ENCODE peak calls at places on chromosomes 2 and 18, in nine cellular contexts. U, N, A, S, G, L, V, C and H are unnamed samples.

GRCh38 chr2:237092920-237093781 is 7.5 kb downstream of the COPS8 start:
- DNase-seq in U (no peak), S (peak; percentile 88), C (no peak), L (no peak), V (no peak), N (peak; percentile 54), G (no peak), A (no peak), H (no peak)

GRCh38 chr18:79400091-79400590 is 4.4 kb downstream of the NFATC1 start:
- DNase-seq in C (peak; percentile 85), L (peak; percentile 86), G (peak; percentile 75), U (peak; percentile 72), N (no peak), A (peak; percentile 73), V (no peak), S (peak; percentile 85), H (no peak)

GRCh38 chr2:46098606-46099005 is 198.6 kb upstream of the EPAS1 start:
- DNase-seq in N (peak; percentile 80), A (no peak), L (no peak), S (no peak), V (peak; percentile 9), G (no peak), U (no peak), C (no peak), H (no peak)

GRCh38 chr2:36359006-36359580 is 3.5 kb downstream of the CRIM1 start:
- DNase-seq in V (no peak), A (no peak), N (no peak), C (no peak), U (no peak), S (no peak), L (no peak), G (no peak), H (no peak)

GRCh38 chr2:65658871-65659270 is 226.5 kb upstream of the SPRED2 start:
- DNase-seq in V (no peak), N (no peak), A (no peak), U (no peak), S (no peak), C (no peak), L (no peak), G (no peak), H (no peak)

GRCh38 chr18:70384181-70384790 is 95.4 kb downstream of the SOCS6 start:
- DNase-seq in L (no peak), G (no peak), U (no peak), A (no peak), S (no peak), C (no peak), N (peak; percentile 91), V (peak; percentile 72), H (no peak)

GRCh38 chr2:85012855-85013254 is 41.9 kb downstream of the KCMF1 start:
- DNase-seq in S (no peak), V (no peak), G (no peak), N (no peak), L (no peak), C (no peak), A (no peak), U (no peak), H (no peak)

GRCh38 chr2:216031960-216032689 is 18.8 kb upstream of the MREG start:
- DNase-seq in L (no peak), G (no peak), A (no peak), N (no peak), S (no peak), U (no peak), V (no peak), C (no peak), H (no peak)

GRCh38 chr2:201126308-201127127 is 10.6 kb downstream of the CFLAR start:
- DNase-seq in S (no peak), A (no peak), G (no peak), U (no peak), C (no peak), V (no peak), N (no peak), L (no peak), H (no peak)

GRCh38 chr2:110106642-110107041 is 9.0 kb downstream of the MALL start:
- DNase-seq in V (no peak), C (no peak), U (peak; percentile 57), G (no peak), A (no peak), S (no peak), N (peak; percentile 95), L (no peak), H (peak; percentile 50)

GRCh38 chr2:238784671-238785527 is 63.0 kb upstream of the TWIST2 start:
- DNase-seq in C (peak; percentile 89), U (peak; percentile 64), A (peak; percentile 56), G (peak; percentile 80), S (peak; percentile 88), N (peak; percentile 76), V (peak; percentile 48), L (peak; percentile 48), H (no peak)

DNA sequence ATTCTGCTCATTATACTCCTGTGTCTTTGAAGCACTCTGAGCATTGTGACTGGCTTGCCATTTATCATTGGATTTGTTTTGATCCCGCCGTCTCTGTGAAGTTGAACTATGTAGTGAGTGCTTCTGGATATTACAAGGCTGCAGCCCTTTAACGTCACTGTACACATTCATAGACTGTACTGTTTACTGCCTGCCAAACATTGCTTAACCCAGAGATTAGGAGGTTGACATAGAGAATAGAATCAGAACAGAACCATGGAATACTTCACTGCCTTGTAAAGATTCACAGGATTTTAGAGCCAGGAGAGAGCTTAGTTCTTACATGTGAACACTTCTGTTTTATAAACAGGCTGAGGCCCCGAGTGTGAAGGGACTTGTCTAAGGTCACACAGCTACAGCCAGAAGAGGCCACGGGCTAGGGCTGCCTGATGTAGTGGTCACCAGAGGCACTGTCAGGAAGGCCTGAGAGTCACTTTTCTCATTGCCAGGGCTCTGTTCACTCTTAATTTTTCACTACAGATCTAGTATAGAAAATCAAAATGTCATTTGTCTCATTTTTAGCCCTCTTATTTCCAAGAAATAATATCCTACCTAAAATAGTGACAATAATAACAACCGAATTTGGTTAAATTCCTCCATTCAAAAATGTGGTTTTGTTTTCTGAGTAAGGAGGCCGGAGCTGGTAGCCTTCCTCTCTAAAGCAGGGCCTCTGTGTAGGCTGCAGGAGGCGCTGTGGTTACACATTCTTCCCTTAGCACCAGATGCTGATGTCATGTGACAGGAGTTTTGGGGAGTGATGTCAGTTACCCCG is 87.9 kb downstream of the UGGT1 start:
- DNase-seq in V (peak; percentile 100), U (peak; percentile 52), A (peak; percentile 75), G (peak; percentile 55), C (no peak), S (peak; percentile 80), N (peak; percentile 72), L (peak; percentile 49), H (no peak)
- TF ChIP-seq EP300 in V (peak; percentile 93), U (peak; percentile 52), A (peak; percentile 90), G (no peak), C (no peak), S (peak; percentile 97), N (no peak), L (no peak), H (no peak)

DNA sequence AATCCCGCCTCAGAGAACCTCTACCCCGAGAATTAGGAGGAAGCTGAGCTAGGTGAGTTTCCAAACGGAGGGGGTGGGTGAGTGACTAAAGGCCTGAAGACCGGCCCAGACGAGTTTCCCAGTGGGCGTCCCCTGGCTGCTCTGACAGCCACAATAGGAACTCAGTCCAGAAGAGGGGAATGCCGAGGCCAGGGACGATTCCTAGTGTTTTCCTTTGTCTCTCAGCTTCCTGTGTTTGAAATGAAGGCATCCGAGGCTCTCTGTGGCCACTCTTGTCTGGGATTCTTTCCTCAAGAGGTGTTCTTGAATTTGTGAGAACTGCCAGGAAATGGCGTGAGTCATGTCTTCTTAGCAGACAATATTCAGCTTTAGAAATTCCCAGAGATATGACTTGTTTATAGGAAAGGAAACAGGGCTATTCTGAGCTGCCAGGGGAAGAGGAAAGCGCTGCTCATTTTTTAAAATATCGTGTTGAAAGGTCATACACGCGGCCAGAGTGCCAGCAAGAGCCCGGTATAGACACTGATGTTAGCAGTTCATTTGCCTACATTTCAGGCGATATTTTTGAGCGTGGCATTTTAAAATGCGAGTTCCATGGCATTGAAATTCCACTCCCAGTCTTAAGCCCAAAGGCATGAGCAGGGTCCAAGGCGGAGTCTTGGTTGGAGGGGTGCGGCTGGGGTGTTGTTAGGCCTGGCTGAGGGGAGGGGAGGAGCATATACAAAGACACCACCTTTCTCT is 169.1 kb upstream of the KLF7 start:
- DNase-seq in N (peak; percentile 88), V (no peak), L (peak; percentile 22), C (peak; percentile 79), A (peak; percentile 47), U (peak; percentile 53), G (peak; percentile 60), S (peak; percentile 88), H (no peak)
- TF ChIP-seq POLR2A in N (no peak), V (no peak), L (no peak), C (no peak), A (no peak), U (no peak), G (no peak), S (no peak), H (no peak)

GRCh38 chr2:118859157-118859770 is 11.8 kb upstream of the EN1 start:
- DNase-seq in U (no peak), G (no peak), S (no peak), A (no peak), V (no peak), C (no peak), L (no peak), N (no peak), H (no peak)
- TF ChIP-seq EP300 in U (no peak), G (no peak), S (no peak), A (no peak), V (no peak), C (no peak), L (no peak), N (no peak), H (no peak)

GRCh38 chr18:48814490-48815181 is 136.1 kb downstream of the SMAD7 start:
- DNase-seq in A (peak; percentile 3), G (no peak), S (peak; percentile 15), N (no peak), C (peak; percentile 26), V (no peak), L (no peak), U (peak; percentile 14), H (no peak)

GRCh38 chr18:48811401-48811800 is 139.4 kb downstream of the SMAD7 start:
- DNase-seq in U (no peak), G (no peak), C (no peak), S (no peak), V (no peak), L (no peak), N (no peak), A (no peak), H (no peak)

GRCh38 chr18:48815581-48816324 is 135.0 kb downstream of the SMAD7 start:
- DNase-seq in L (no peak), U (no peak), V (no peak), S (peak; percentile 15), A (peak; percentile 5), N (no peak), C (peak; percentile 4), G (no peak), H (no peak)

GRCh38 chr18:48815182-48815520 is 135.6 kb downstream of the SMAD7 start:
- DNase-seq in G (no peak), S (no peak), U (no peak), V (no peak), L (no peak), A (no peak), C (peak; percentile 2), N (no peak), H (no peak)

DNA sequence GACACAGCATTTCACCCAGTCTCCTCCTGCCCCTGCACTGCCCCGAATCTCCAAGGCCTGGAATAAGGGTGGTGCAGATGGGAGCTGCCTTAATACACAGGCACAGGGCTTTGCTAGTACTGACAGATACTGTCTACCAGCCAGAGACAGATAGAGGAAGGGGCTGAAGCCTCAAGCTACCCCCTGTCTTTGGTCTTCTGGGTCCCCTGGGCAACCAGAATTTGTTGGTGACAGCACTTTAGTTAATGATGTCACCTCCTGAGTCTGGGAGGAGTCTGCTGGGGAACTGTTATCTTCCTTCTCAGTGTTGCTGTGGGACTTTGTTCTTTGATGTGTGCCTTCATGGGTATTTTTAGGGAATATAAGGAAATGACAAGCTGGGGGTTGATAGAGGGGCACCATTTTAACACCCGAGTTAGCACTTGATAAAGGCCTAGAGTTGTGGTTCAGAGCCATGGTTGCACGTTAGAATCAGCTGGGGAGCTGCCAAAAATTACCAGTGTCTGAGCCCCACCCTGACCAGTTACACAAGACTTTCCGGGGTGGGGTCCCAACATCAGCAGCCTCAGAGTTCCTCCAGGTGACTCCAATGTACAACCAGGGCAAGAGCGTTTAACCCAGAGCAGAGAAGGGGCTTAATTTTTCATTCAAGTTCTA is 136.8 kb downstream of the SMAD7 start:
- DNase-seq in G (no peak), V (no peak), L (peak; percentile 68), S (peak; percentile 48), A (peak; percentile 39), C (peak; percentile 50), N (no peak), U (peak; percentile 31), H (no peak)
- TF ChIP-seq POLR2A in G (no peak), V (no peak), L (no peak), S (no peak), A (no peak), C (no peak), N (no peak), U (no peak), H (no peak)